ENCODE peak calls at places on chromosomes 12 and 14, in nine cellular contexts. W, F, H, U, E, Z, Q, S and M are unnamed samples.

GRCh38 chr14:68135566-68135965 is 316.0 kb downstream of the RAD51B start:
- DNase-seq in E (peak), F (no peak), W (no peak), Z (no peak), U (no peak), Q (no peak), H (no peak), S (no peak), M (no peak)

GRCh38 chr12:51371295-51371953 is 19.8 kb downstream of the GALNT6 start:
- DNase-seq in Z (peak), S (peak), E (peak), U (peak), W (no peak), Q (peak), F (peak), H (peak), M (peak)

GRCh38 chr14:24403294-24404013 is 4.7 kb downstream of the NYNRIN start:
- DNase-seq in H (no peak), E (peak), U (no peak), Z (peak), Q (peak), F (no peak), W (no peak), S (no peak), M (no peak)

GRCh38 chr14:78598046-78598652 is 428.0 kb downstream of the NRXN3 start:
- DNase-seq in Q (peak), S (peak), F (peak), Z (peak), E (peak), U (peak), W (peak), H (peak), M (peak)

GRCh38 chr14:65439117-65439516 is 26.6 kb downstream of the FUT8 start:
- DNase-seq in Z (no peak), E (no peak), S (no peak), H (no peak), W (no peak), F (no peak), Q (no peak), U (no peak), M (no peak)

GRCh38 chr14:67619446-67620216 is at the start of gene ARG2:
- DNase-seq in F (peak), U (peak), Z (peak), H (peak), W (peak), E (peak), Q (peak), S (peak), M (peak)

GRCh38 chr14:80584638-80585505 is 356.7 kb downstream of the CEP128 start:
- DNase-seq in S (no peak), U (peak), Q (no peak), W (no peak), Z (peak), F (no peak), H (no peak), E (peak), M (peak)

GRCh38 chr12:29241821-29242591 is 92.9 kb downstream of the FAR2 start:
- DNase-seq in F (peak), U (peak), Z (peak), Q (peak), S (no peak), H (no peak), W (no peak), E (peak), M (peak)

GRCh38 chr14:45156067-45156466 is 20.3 kb downstream of the FANCM start:
- DNase-seq in E (peak), U (no peak), Z (no peak), H (no peak), Q (peak), F (no peak), S (no peak), W (no peak), M (no peak)

GRCh38 chr12:54688309-54689033 is 40.3 kb upstream of the DCD start:
- DNase-seq in Z (no peak), E (no peak), F (no peak), S (peak), W (no peak), U (no peak), Q (no peak), H (no peak), M (no peak)

GRCh38 chr14:105536051-105536450 is 9.7 kb downstream of the TMEM121 start:
- DNase-seq in F (no peak), S (no peak), H (no peak), Z (no peak), Q (no peak), W (no peak), U (no peak), E (no peak), M (no peak)

GRCh38 chr12:5379737-5380496 is 52.0 kb upstream of the NTF3 start:
- DNase-seq in F (no peak), H (no peak), S (no peak), U (no peak), Q (no peak), E (no peak), Z (no peak), W (no peak), M (no peak)

GRCh38 chr14:50335389-50335788 is 23.3 kb downstream of the DMAC2L start:
- DNase-seq in Q (peak), E (peak), U (no peak), H (peak), Z (peak), F (peak), S (peak), W (no peak), M (no peak)

GRCh38 chr12:50764861-50765324 is 992 bp downstream of the ATF1 start:
- DNase-seq in Z (peak), W (peak), S (peak), E (peak), F (no peak), H (no peak), Q (peak), U (no peak), M (peak)

GRCh38 chr14:75293920-75294648 is 15.5 kb downstream of the FOS start:
- DNase-seq in Z (peak), E (peak), U (no peak), F (peak), S (peak), Q (peak), W (peak), H (peak), M (peak)

GRCh38 chr14:65866906-65867305 is 454.4 kb downstream of the FUT8 start:
- DNase-seq in F (no peak), Z (peak), H (no peak), W (no peak), E (no peak), S (peak), Q (no peak), U (no peak), M (no peak)

GRCh38 chr12:11543513-11544168 is 105.8 kb upstream of the ETV6 start:
- DNase-seq in H (no peak), W (no peak), S (no peak), Q (no peak), Z (no peak), F (no peak), E (no peak), U (no peak), M (no peak)

GRCh38 chr12:52518574-52519469 is 1.4 kb downstream of the KRT5 start:
- DNase-seq in W (no peak), S (no peak), E (no peak), F (no peak), H (no peak), Q (no peak), U (no peak), Z (no peak), M (peak)

GRCh38 chr12:118494776-118495175 is 118.4 kb downstream of the SUDS3 start:
- DNase-seq in U (no peak), Q (no peak), F (no peak), E (peak), H (no peak), W (no peak), Z (no peak), S (no peak), M (no peak)

GRCh38 chr14:32426596-32427408 is 97.7 kb downstream of the AKAP6 start:
- DNase-seq in E (no peak), W (no peak), F (no peak), U (no peak), H (no peak), S (no peak), Q (no peak), Z (no peak), M (no peak)

GRCh38 chr14:82642425-82642824 is 1108.8 kb upstream of the SEL1L start:
- DNase-seq in W (no peak), Z (peak), U (no peak), H (no peak), F (peak), S (peak), E (no peak), Q (no peak), M (no peak)

GRCh38 chr12:53424626-53425514 is 1.2 kb downstream of the AMHR2 start:
- DNase-seq in S (peak), Q (peak), Z (no peak), W (no peak), F (no peak), U (no peak), H (no peak), E (no peak), M (no peak)

GRCh38 chr12:57241556-57242310 is 9.3 kb downstream of the STAC3 start:
- DNase-seq in S (no peak), W (no peak), Q (no peak), F (peak), U (no peak), H (no peak), Z (no peak), E (no peak), M (no peak)

GRCh38 chr14:100410056-100410565 is 87.0 kb downstream of the SLC25A47 start:
- DNase-seq in E (peak), H (no peak), Z (peak), W (no peak), U (no peak), S (no peak), F (peak), Q (peak), M (no peak)

GRCh38 chr12:51480978-51481377 is 56.3 kb downstream of the SLC4A8 start:
- DNase-seq in E (no peak), U (no peak), S (no peak), H (no peak), F (no peak), Z (no peak), Q (no peak), W (no peak), M (no peak)

GRCh38 chr12:16880864-16881285 is 274.9 kb upstream of the LMO3 start:
- DNase-seq in H (no peak), Q (no peak), U (no peak), Z (no peak), E (no peak), F (peak), W (no peak), S (peak), M (no peak)

GRCh38 chr12:57342207-57342691 is 88.6 kb downstream of the R3HDM2 start:
- DNase-seq in U (no peak), H (peak), Z (peak), E (peak), S (no peak), W (no peak), F (peak), Q (peak), M (no peak)

GRCh38 chr14:61178226-61179060 is 102.7 kb downstream of the TMEM30B start:
- DNase-seq in E (peak), S (no peak), Z (peak), Q (peak), W (no peak), H (no peak), U (peak), F (no peak), M (peak)

GRCh38 chr14:93160353-93160801 is 24.3 kb downstream of the MOAP1 start:
- DNase-seq in Q (peak), W (no peak), H (no peak), S (peak), E (peak), F (peak), U (no peak), Z (peak), M (peak)

GRCh38 chr12:121968880-121969279 is 50.5 kb downstream of the CFAP251 start:
- DNase-seq in W (no peak), H (peak), S (no peak), Q (no peak), F (no peak), E (no peak), Z (no peak), U (no peak), M (no peak)

GRCh38 chr12:77003244-77003643 is 62.1 kb downstream of the E2F7 start:
- DNase-seq in E (no peak), Z (no peak), H (no peak), Q (no peak), F (no peak), U (no peak), S (no peak), W (no peak), M (no peak)

GRCh38 chr14:105849933-105850626 is 323.7 kb downstream of the TMEM121 start:
- DNase-seq in W (no peak), Q (no peak), E (no peak), S (no peak), Z (no peak), H (no peak), F (no peak), U (no peak), M (no peak)

GRCh38 chr12:124847675-124848074 is 16.0 kb downstream of the SCARB1 start:
- DNase-seq in S (no peak), Q (peak), E (peak), W (no peak), F (no peak), U (no peak), H (no peak), Z (peak), M (no peak)

GRCh38 chr14:105486974-105487448 is 325 bp downstream of the CRIP1 start:
- DNase-seq in H (peak), S (no peak), E (no peak), U (no peak), F (peak), Q (no peak), Z (no peak), W (peak), M (no peak)

GRCh38 chr14:38073641-38074040 is 134.1 kb upstream of the SSTR1 start:
- DNase-seq in H (no peak), Z (peak), U (peak), Q (no peak), E (no peak), W (no peak), S (no peak), F (no peak), M (no peak)

GRCh38 chr12:21637985-21638891 is 19.4 kb downstream of the LDHB start:
- DNase-seq in H (no peak), S (no peak), Z (peak), F (no peak), E (peak), U (no peak), W (no peak), Q (peak), M (no peak)

GRCh38 chr12:42794811-42795210 is 205.3 kb upstream of the PRICKLE1 start:
- DNase-seq in E (peak), F (no peak), U (no peak), H (no peak), Z (peak), Q (no peak), W (no peak), S (no peak), M (no peak)

GRCh38 chr12:42789808-42790760 is 200.5 kb upstream of the PRICKLE1 start:
- DNase-seq in H (no peak), U (no peak), F (no peak), Q (peak), W (no peak), E (peak), S (no peak), Z (peak), M (no peak)

GRCh38 chr12:42791399-42791798 is 201.9 kb upstream of the PRICKLE1 start:
- DNase-seq in W (no peak), F (no peak), S (no peak), H (no peak), E (no peak), Z (no peak), Q (no peak), U (no peak), M (no peak)

GRCh38 chr12:42790761-42791151 is 201.2 kb upstream of the PRICKLE1 start:
- DNase-seq in F (no peak), S (no peak), W (no peak), H (no peak), Z (peak), E (peak), U (peak), Q (peak), M (peak)

GRCh38 chr12:42792265-42792664 is 202.7 kb upstream of the PRICKLE1 start:
- DNase-seq in E (no peak), Z (no peak), S (no peak), Q (no peak), U (no peak), F (no peak), H (no peak), W (no peak), M (no peak)
- TF ChIP-seq CTCF in E (no peak), Z (no peak), S (no peak), Q (no peak), U (peak), F (peak), H (no peak), W (no peak), M (no peak)

GRCh38 chr12:113858828-113859386 is 107.2 kb downstream of the RBM19 start:
- DNase-seq in W (no peak), Z (no peak), H (no peak), F (no peak), Q (no peak), E (no peak), U (no peak), S (no peak), M (no peak)
- TF ChIP-seq CTCF in W (no peak), Z (no peak), H (no peak), F (no peak), Q (no peak), E (no peak), U (no peak), S (no peak), M (no peak)

GRCh38 chr14:76812093-76812421 is 625 bp downstream of the ANGEL1 start:
- DNase-seq in Z (no peak), F (peak), E (no peak), W (no peak), Q (no peak), U (no peak), H (no peak), S (no peak), M (peak)

GRCh38 chr14:76811561-76811960 is 1.1 kb downstream of the ANGEL1 start:
- DNase-seq in Q (peak), E (peak), Z (no peak), U (no peak), W (no peak), F (no peak), S (no peak), H (no peak), M (peak)

GRCh38 chr14:76810525-76810924 is 2.2 kb downstream of the ANGEL1 start:
- DNase-seq in F (no peak), U (no peak), Q (no peak), H (no peak), S (no peak), Z (no peak), E (no peak), W (no peak), M (no peak)

GRCh38 chr14:76812422-76813383 is at the start of gene ANGEL1:
- DNase-seq in S (peak), Z (peak), F (peak), Q (peak), U (peak), H (peak), W (peak), E (peak), M (peak)

GRCh38 chr14:76810953-76811400 is 1.7 kb downstream of the ANGEL1 start:
- DNase-seq in H (no peak), F (peak), E (peak), Z (peak), Q (peak), W (no peak), S (peak), U (no peak), M (peak)
- TF ChIP-seq CTCF in H (peak), F (peak), E (peak), Z (peak), Q (peak), W (no peak), S (no peak), U (peak), M (peak)

GRCh38 chr12:123478762-123479161 is 20.8 kb downstream of the SNRNP35 start:
- DNase-seq in Q (peak), W (no peak), S (no peak), E (peak), H (peak), U (no peak), Z (peak), F (no peak), M (peak)
- TF ChIP-seq CTCF in Q (no peak), W (no peak), S (no peak), E (no peak), H (no peak), U (no peak), Z (no peak), F (no peak), M (no peak)

DNA sequence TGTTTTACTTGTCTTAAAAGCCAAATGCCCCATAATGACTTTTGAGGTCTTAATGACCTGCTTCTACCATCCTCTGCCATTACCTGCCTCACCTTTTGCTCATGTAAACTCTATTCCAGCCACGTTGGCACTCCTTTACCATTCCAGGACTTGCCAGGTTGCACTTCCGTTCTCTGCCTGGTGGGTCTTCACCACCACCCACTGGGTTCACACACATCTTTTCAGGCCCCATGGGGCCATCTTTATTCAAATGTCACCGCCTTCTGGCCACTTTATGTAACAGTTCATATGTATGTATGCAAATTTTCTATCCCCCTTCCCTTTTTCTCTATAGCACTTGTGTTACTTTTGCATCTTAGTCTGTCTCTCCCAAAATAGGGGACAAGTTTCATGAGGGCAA is 57.7 kb downstream of the ATP2A2 start:
- DNase-seq in U (no peak), Z (no peak), F (peak), E (no peak), H (no peak), Q (peak), S (no peak), W (no peak), M (peak)
- TF ChIP-seq CTCF in U (no peak), Z (peak), F (no peak), E (no peak), H (no peak), Q (peak), S (no peak), W (no peak), M (peak)

DNA sequence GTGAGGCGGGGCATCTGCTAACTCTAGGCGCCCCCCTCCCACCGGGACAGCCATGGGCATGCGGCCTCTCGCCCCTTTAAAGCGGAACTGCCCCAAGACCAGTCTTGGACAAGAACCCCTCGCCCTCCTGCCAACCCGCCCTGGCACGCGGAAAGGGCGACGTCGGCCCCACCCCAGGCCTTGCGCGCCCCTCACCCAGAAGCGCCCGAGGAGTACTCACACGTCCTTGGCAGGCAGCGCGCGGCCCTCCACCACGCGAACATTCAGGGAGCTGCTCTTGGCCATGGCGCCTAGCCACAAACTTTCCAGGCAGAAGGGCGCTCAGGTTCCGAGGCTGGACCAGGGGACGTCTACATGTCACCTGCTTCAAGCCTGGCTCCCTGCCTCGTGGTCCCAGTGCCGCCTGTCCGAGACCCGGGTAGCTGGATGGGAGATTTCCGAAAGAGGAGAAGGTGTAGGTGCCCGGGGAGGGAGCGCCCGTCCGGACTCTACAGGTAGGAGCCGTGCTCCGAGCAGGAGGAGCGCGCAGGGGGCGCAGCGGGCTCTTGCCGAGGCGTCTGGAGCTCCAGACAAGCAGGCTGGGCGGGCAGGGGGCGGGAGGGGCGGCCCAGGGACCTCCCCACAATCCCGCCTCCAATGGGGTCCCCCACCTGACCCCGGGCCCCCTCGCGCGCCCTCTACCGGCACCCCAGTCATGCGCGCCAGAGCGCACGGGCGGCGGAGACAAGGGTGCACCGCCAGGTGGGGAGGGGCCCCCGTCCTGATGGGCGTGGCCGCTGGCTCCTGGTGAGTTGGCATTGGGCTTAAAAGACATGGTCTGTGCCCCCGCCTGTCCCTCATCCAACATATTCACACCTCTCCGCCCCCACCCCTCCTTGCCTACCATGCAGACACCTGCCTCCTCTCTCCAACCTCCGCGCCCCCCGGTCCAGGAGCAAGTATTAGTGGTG is at the start of gene RASAL1:
- DNase-seq in U (no peak), Q (no peak), F (peak), H (no peak), S (peak), W (peak), E (no peak), Z (no peak), M (peak)
- TF ChIP-seq CTCF in U (peak), Q (no peak), F (peak), H (peak), S (peak), W (peak), E (no peak), Z (no peak), M (peak)